ENCODE peak calls at places on chromosomes 2 and 18, in eight cellular contexts. One of them, this sample, is unnamed.

GRCh38 chr2:192000196-192000990 is 153.5 kb upstream of the CAVIN2 start:
- DNase-seq in AG10803: no peak
- DNase-seq in activated T-helper 9 cell treated with anti-CD3 and anti-CD28 coated beads, Interleukin-2, amount 50 U/mL, for 16 hours: no peak
- DNase-seq in right cardiac atrium: no peak
- DNase-seq in A172: no peak
- DNase-seq in IMR-90: no peak
- DNase-seq in activated CD4-positive, alpha-beta T cell treated with anti-CD3 and anti-CD28 coated beads, Interleukin-2, amount 50 U/mL, for 24 hours: no peak
- DNase-seq in T-helper 1 cell: no peak
- DNase-seq in this sample: no peak

GRCh38 chr2:184835081-184835728 is 236.9 kb downstream of the ZNF804A start:
- DNase-seq in AG10803: no peak
- DNase-seq in activated T-helper 9 cell treated with anti-CD3 and anti-CD28 coated beads, Interleukin-2, amount 50 U/mL, for 16 hours: no peak
- DNase-seq in right cardiac atrium: no peak
- DNase-seq in A172: no peak
- DNase-seq in IMR-90: peak; percentile 12
- DNase-seq in activated CD4-positive, alpha-beta T cell treated with anti-CD3 and anti-CD28 coated beads, Interleukin-2, amount 50 U/mL, for 24 hours: no peak
- DNase-seq in T-helper 1 cell: no peak
- DNase-seq in this sample: no peak

GRCh38 chr2:115389024-115389423 is 946.6 kb downstream of the DPP10 start:
- DNase-seq in AG10803: no peak
- DNase-seq in activated T-helper 9 cell treated with anti-CD3 and anti-CD28 coated beads, Interleukin-2, amount 50 U/mL, for 16 hours: no peak
- DNase-seq in right cardiac atrium: no peak
- DNase-seq in A172: no peak
- DNase-seq in IMR-90: no peak
- DNase-seq in activated CD4-positive, alpha-beta T cell treated with anti-CD3 and anti-CD28 coated beads, Interleukin-2, amount 50 U/mL, for 24 hours: no peak
- DNase-seq in T-helper 1 cell: no peak
- DNase-seq in this sample: no peak

GRCh38 chr2:46836295-46837111 is 79.1 kb downstream of the MCFD2 start:
- DNase-seq in AG10803: peak; percentile 72
- DNase-seq in activated T-helper 9 cell treated with anti-CD3 and anti-CD28 coated beads, Interleukin-2, amount 50 U/mL, for 16 hours: no peak
- DNase-seq in right cardiac atrium: no peak
- DNase-seq in A172: peak; percentile 77
- DNase-seq in IMR-90: peak; percentile 73
- DNase-seq in activated CD4-positive, alpha-beta T cell treated with anti-CD3 and anti-CD28 coated beads, Interleukin-2, amount 50 U/mL, for 24 hours: no peak
- DNase-seq in T-helper 1 cell: no peak
- DNase-seq in this sample: peak; percentile 36

GRCh38 chr2:240884221-240884620 is 11.7 kb downstream of the MAB21L4 start:
- DNase-seq in AG10803: no peak
- DNase-seq in activated T-helper 9 cell treated with anti-CD3 and anti-CD28 coated beads, Interleukin-2, amount 50 U/mL, for 16 hours: no peak
- DNase-seq in right cardiac atrium: no peak
- DNase-seq in A172: no peak
- DNase-seq in IMR-90: no peak
- DNase-seq in activated CD4-positive, alpha-beta T cell treated with anti-CD3 and anti-CD28 coated beads, Interleukin-2, amount 50 U/mL, for 24 hours: no peak
- DNase-seq in T-helper 1 cell: no peak
- DNase-seq in this sample: no peak

GRCh38 chr2:77270433-77270832 is 251.7 kb downstream of the LRRTM4 start:
- DNase-seq in AG10803: no peak
- DNase-seq in activated T-helper 9 cell treated with anti-CD3 and anti-CD28 coated beads, Interleukin-2, amount 50 U/mL, for 16 hours: no peak
- DNase-seq in right cardiac atrium: no peak
- DNase-seq in A172: peak; percentile 4
- DNase-seq in IMR-90: no peak
- DNase-seq in activated CD4-positive, alpha-beta T cell treated with anti-CD3 and anti-CD28 coated beads, Interleukin-2, amount 50 U/mL, for 24 hours: no peak
- DNase-seq in T-helper 1 cell: no peak
- DNase-seq in this sample: no peak

GRCh38 chr2:237616373-237617304 is 10.7 kb upstream of the LRRFIP1 start:
- DNase-seq in AG10803: peak; percentile 92
- DNase-seq in activated T-helper 9 cell treated with anti-CD3 and anti-CD28 coated beads, Interleukin-2, amount 50 U/mL, for 16 hours: no peak
- DNase-seq in right cardiac atrium: no peak
- DNase-seq in A172: peak; percentile 81
- DNase-seq in IMR-90: peak; percentile 85
- DNase-seq in activated CD4-positive, alpha-beta T cell treated with anti-CD3 and anti-CD28 coated beads, Interleukin-2, amount 50 U/mL, for 24 hours: no peak
- DNase-seq in T-helper 1 cell: no peak
- DNase-seq in this sample: peak; percentile 76

GRCh38 chr2:70381821-70382220 is 80.0 kb upstream of the FAM136A start:
- DNase-seq in AG10803: peak; percentile 65
- DNase-seq in activated T-helper 9 cell treated with anti-CD3 and anti-CD28 coated beads, Interleukin-2, amount 50 U/mL, for 16 hours: no peak
- DNase-seq in right cardiac atrium: no peak
- DNase-seq in A172: peak; percentile 71
- DNase-seq in IMR-90: peak; percentile 45
- DNase-seq in activated CD4-positive, alpha-beta T cell treated with anti-CD3 and anti-CD28 coated beads, Interleukin-2, amount 50 U/mL, for 24 hours: no peak
- DNase-seq in T-helper 1 cell: no peak
- DNase-seq in this sample: no peak

GRCh38 chr2:2573658-2574293 is 242.7 kb upstream of the MYT1L start:
- DNase-seq in AG10803: no peak
- DNase-seq in activated T-helper 9 cell treated with anti-CD3 and anti-CD28 coated beads, Interleukin-2, amount 50 U/mL, for 16 hours: no peak
- DNase-seq in right cardiac atrium: no peak
- DNase-seq in A172: no peak
- DNase-seq in IMR-90: no peak
- DNase-seq in activated CD4-positive, alpha-beta T cell treated with anti-CD3 and anti-CD28 coated beads, Interleukin-2, amount 50 U/mL, for 24 hours: no peak
- DNase-seq in T-helper 1 cell: no peak
- DNase-seq in this sample: peak; percentile 1

GRCh38 chr18:3056311-3056710 is 43.4 kb upstream of the LPIN2 start:
- DNase-seq in AG10803: no peak
- DNase-seq in activated T-helper 9 cell treated with anti-CD3 and anti-CD28 coated beads, Interleukin-2, amount 50 U/mL, for 16 hours: no peak
- DNase-seq in right cardiac atrium: no peak
- DNase-seq in A172: no peak
- DNase-seq in IMR-90: no peak
- DNase-seq in activated CD4-positive, alpha-beta T cell treated with anti-CD3 and anti-CD28 coated beads, Interleukin-2, amount 50 U/mL, for 24 hours: no peak
- DNase-seq in T-helper 1 cell: no peak
- DNase-seq in this sample: no peak

GRCh38 chr18:26052497-26052896 is 37.9 kb downstream of the SS18 start:
- DNase-seq in AG10803: peak; percentile 3
- DNase-seq in activated T-helper 9 cell treated with anti-CD3 and anti-CD28 coated beads, Interleukin-2, amount 50 U/mL, for 16 hours: no peak
- DNase-seq in right cardiac atrium: no peak
- DNase-seq in A172: peak; percentile 5
- DNase-seq in IMR-90: peak; percentile 6
- DNase-seq in activated CD4-positive, alpha-beta T cell treated with anti-CD3 and anti-CD28 coated beads, Interleukin-2, amount 50 U/mL, for 24 hours: no peak
- DNase-seq in T-helper 1 cell: no peak
- DNase-seq in this sample: no peak

GRCh38 chr18:4412286-4412685 is 42.8 kb downstream of the DLGAP1 start:
- DNase-seq in AG10803: no peak
- DNase-seq in activated T-helper 9 cell treated with anti-CD3 and anti-CD28 coated beads, Interleukin-2, amount 50 U/mL, for 16 hours: no peak
- DNase-seq in right cardiac atrium: no peak
- DNase-seq in A172: no peak
- DNase-seq in IMR-90: no peak
- DNase-seq in activated CD4-positive, alpha-beta T cell treated with anti-CD3 and anti-CD28 coated beads, Interleukin-2, amount 50 U/mL, for 24 hours: no peak
- DNase-seq in T-helper 1 cell: no peak
- DNase-seq in this sample: no peak

GRCh38 chr2:6922201-6922656 is 5.0 kb downstream of the RNF144A start:
- DNase-seq in AG10803: no peak
- DNase-seq in activated T-helper 9 cell treated with anti-CD3 and anti-CD28 coated beads, Interleukin-2, amount 50 U/mL, for 16 hours: no peak
- DNase-seq in right cardiac atrium: no peak
- DNase-seq in A172: peak; percentile 14
- DNase-seq in IMR-90: no peak
- DNase-seq in activated CD4-positive, alpha-beta T cell treated with anti-CD3 and anti-CD28 coated beads, Interleukin-2, amount 50 U/mL, for 24 hours: no peak
- DNase-seq in T-helper 1 cell: no peak
- DNase-seq in this sample: no peak

GRCh38 chr2:102258386-102259074 is 52.8 kb upstream of the IL1RL1 start:
- DNase-seq in AG10803: peak; percentile 97
- DNase-seq in activated T-helper 9 cell treated with anti-CD3 and anti-CD28 coated beads, Interleukin-2, amount 50 U/mL, for 16 hours: no peak
- DNase-seq in right cardiac atrium: no peak
- DNase-seq in A172: peak; percentile 86
- DNase-seq in IMR-90: peak; percentile 97
- DNase-seq in activated CD4-positive, alpha-beta T cell treated with anti-CD3 and anti-CD28 coated beads, Interleukin-2, amount 50 U/mL, for 24 hours: no peak
- DNase-seq in T-helper 1 cell: no peak
- DNase-seq in this sample: peak; percentile 89

GRCh38 chr2:137865954-137866540 is 98.2 kb upstream of the HNMT start:
- DNase-seq in AG10803: peak; percentile 32
- DNase-seq in activated T-helper 9 cell treated with anti-CD3 and anti-CD28 coated beads, Interleukin-2, amount 50 U/mL, for 16 hours: peak; percentile 7
- DNase-seq in right cardiac atrium: peak; percentile 20
- DNase-seq in A172: peak; percentile 57
- DNase-seq in IMR-90: peak; percentile 39
- DNase-seq in activated CD4-positive, alpha-beta T cell treated with anti-CD3 and anti-CD28 coated beads, Interleukin-2, amount 50 U/mL, for 24 hours: peak; percentile 6
- DNase-seq in T-helper 1 cell: no peak
- DNase-seq in this sample: peak; percentile 49

GRCh38 chr2:165902929-165903328 is 50.6 kb downstream of the TTC21B start:
- DNase-seq in AG10803: peak; percentile 29
- DNase-seq in activated T-helper 9 cell treated with anti-CD3 and anti-CD28 coated beads, Interleukin-2, amount 50 U/mL, for 16 hours: no peak
- DNase-seq in right cardiac atrium: no peak
- DNase-seq in A172: peak; percentile 19
- DNase-seq in IMR-90: peak; percentile 17
- DNase-seq in activated CD4-positive, alpha-beta T cell treated with anti-CD3 and anti-CD28 coated beads, Interleukin-2, amount 50 U/mL, for 24 hours: no peak
- DNase-seq in T-helper 1 cell: no peak
- DNase-seq in this sample: peak; percentile 51

GRCh38 chr18:74266161-74266560 is 25.6 kb downstream of the CYB5A start:
- DNase-seq in AG10803: no peak
- DNase-seq in activated T-helper 9 cell treated with anti-CD3 and anti-CD28 coated beads, Interleukin-2, amount 50 U/mL, for 16 hours: no peak
- DNase-seq in right cardiac atrium: no peak
- DNase-seq in A172: peak; percentile 1
- DNase-seq in IMR-90: peak; percentile 67
- DNase-seq in activated CD4-positive, alpha-beta T cell treated with anti-CD3 and anti-CD28 coated beads, Interleukin-2, amount 50 U/mL, for 24 hours: no peak
- DNase-seq in T-helper 1 cell: no peak
- DNase-seq in this sample: peak; percentile 62

GRCh38 chr2:108548221-108549003 is 14.1 kb downstream of the LIMS1 start:
- DNase-seq in AG10803: peak; percentile 35
- DNase-seq in activated T-helper 9 cell treated with anti-CD3 and anti-CD28 coated beads, Interleukin-2, amount 50 U/mL, for 16 hours: no peak
- DNase-seq in right cardiac atrium: no peak
- DNase-seq in A172: no peak
- DNase-seq in IMR-90: peak; percentile 82
- DNase-seq in activated CD4-positive, alpha-beta T cell treated with anti-CD3 and anti-CD28 coated beads, Interleukin-2, amount 50 U/mL, for 24 hours: no peak
- DNase-seq in T-helper 1 cell: no peak
- DNase-seq in this sample: peak; percentile 86

GRCh38 chr18:48542513-48543181 is 3.8 kb downstream of the CTIF start:
- DNase-seq in AG10803: no peak
- DNase-seq in activated T-helper 9 cell treated with anti-CD3 and anti-CD28 coated beads, Interleukin-2, amount 50 U/mL, for 16 hours: no peak
- DNase-seq in right cardiac atrium: no peak
- DNase-seq in A172: no peak
- DNase-seq in IMR-90: no peak
- DNase-seq in activated CD4-positive, alpha-beta T cell treated with anti-CD3 and anti-CD28 coated beads, Interleukin-2, amount 50 U/mL, for 24 hours: no peak
- DNase-seq in T-helper 1 cell: no peak
- DNase-seq in this sample: no peak

GRCh38 chr2:38494394-38494793 is 108.3 kb downstream of the HNRNPLL start:
- DNase-seq in AG10803: no peak
- DNase-seq in activated T-helper 9 cell treated with anti-CD3 and anti-CD28 coated beads, Interleukin-2, amount 50 U/mL, for 16 hours: no peak
- DNase-seq in right cardiac atrium: no peak
- DNase-seq in A172: no peak
- DNase-seq in IMR-90: no peak
- DNase-seq in activated CD4-positive, alpha-beta T cell treated with anti-CD3 and anti-CD28 coated beads, Interleukin-2, amount 50 U/mL, for 24 hours: no peak
- DNase-seq in T-helper 1 cell: no peak
- DNase-seq in this sample: no peak

GRCh38 chr18:44920441-44920840 is 239.8 kb downstream of the SETBP1 start:
- DNase-seq in AG10803: no peak
- DNase-seq in activated T-helper 9 cell treated with anti-CD3 and anti-CD28 coated beads, Interleukin-2, amount 50 U/mL, for 16 hours: no peak
- DNase-seq in right cardiac atrium: no peak
- DNase-seq in A172: no peak
- DNase-seq in IMR-90: no peak
- DNase-seq in activated CD4-positive, alpha-beta T cell treated with anti-CD3 and anti-CD28 coated beads, Interleukin-2, amount 50 U/mL, for 24 hours: no peak
- DNase-seq in T-helper 1 cell: no peak
- DNase-seq in this sample: no peak

GRCh38 chr2:41881249-41881648 is 166.6 kb upstream of the PKDCC start:
- DNase-seq in AG10803: peak; percentile 69
- DNase-seq in activated T-helper 9 cell treated with anti-CD3 and anti-CD28 coated beads, Interleukin-2, amount 50 U/mL, for 16 hours: no peak
- DNase-seq in right cardiac atrium: no peak
- DNase-seq in A172: no peak
- DNase-seq in IMR-90: peak; percentile 33
- DNase-seq in activated CD4-positive, alpha-beta T cell treated with anti-CD3 and anti-CD28 coated beads, Interleukin-2, amount 50 U/mL, for 24 hours: no peak
- DNase-seq in T-helper 1 cell: no peak
- DNase-seq in this sample: peak; percentile 95